ENCODE peak calls at places on chromosomes 1 and 21, in seven cellular contexts. E is ecto neural progenitor cell; D is GM12891; B is NCI-H1105 treated with DMSO at 0.1 percent for 48 hours; G is NCI-H524; I is Daoy; F is activated naive CD8-positive, alpha-beta T cell treated with anti-CD3 and anti-CD28 coated beads for 36 hours. V is an unnamed sample.
A peak's percentile ranks its signal among the peaks of the same experiment; 100 is the strongest.

GRCh38 chr1:175250027-175250426 is 57.5 kb upstream of the KIAA0040 start:
- DNase-seq in E (no peak), D (no peak), B (no peak), G (no peak), I (no peak), F (no peak), V (no peak)

GRCh38 chr1:169106921-169107672 is 607 bp downstream of the ATP1B1 start:
- DNase-seq in E (no peak), D (no peak), B (peak; percentile 39), G (peak; percentile 34), I (peak; percentile 38), F (peak; percentile 25), V (no peak)

GRCh38 chr1:25818569-25818968 is 1.2 kb upstream of the MTFR1L start:
- DNase-seq in E (no peak), D (no peak), B (no peak), G (no peak), I (no peak), F (no peak), V (no peak)

GRCh38 chr1:151309851-151310323 is 17.3 kb downstream of the PI4KB start:
- DNase-seq in E (peak; percentile 82), D (no peak), B (no peak), G (peak; percentile 25), I (peak; percentile 37), F (no peak), V (no peak)

GRCh38 chr1:207335695-207336363 is 14.4 kb downstream of the CD55 start:
- DNase-seq in E (no peak), D (no peak), B (no peak), G (no peak), I (no peak), F (no peak), V (no peak)

GRCh38 chr1:2046225-2046917 is 3.8 kb upstream of the PRKCZ start:
- DNase-seq in E (peak; percentile 83), D (peak; percentile 61), B (peak; percentile 42), G (peak; percentile 59), I (peak; percentile 79), F (peak; percentile 57), V (peak; percentile 8)

GRCh38 chr1:233020441-233020840 is 70.0 kb downstream of the NTPCR start:
- DNase-seq in E (peak; percentile 59), D (no peak), B (no peak), G (no peak), I (no peak), F (no peak), V (no peak)

GRCh38 chr1:107706181-107706580 is 258.8 kb downstream of the VAV3 start:
- DNase-seq in E (no peak), D (no peak), B (no peak), G (peak; percentile 58), I (no peak), F (no peak), V (no peak)

GRCh38 chr1:156664046-156664948 is 12.9 kb downstream of the NES start:
- DNase-seq in E (no peak), D (no peak), B (no peak), G (peak; percentile 69), I (peak; percentile 39), F (no peak), V (no peak)

GRCh38 chr21:28144089-28144488 is 848.6 kb downstream of the LTN1 start:
- DNase-seq in E (no peak), D (no peak), B (no peak), G (no peak), I (no peak), F (no peak), V (no peak)

GRCh38 chr1:153389394-153389793 is 1.5 kb downstream of the S100A8 start:
- DNase-seq in E (peak; percentile 10), D (no peak), B (no peak), G (no peak), I (no peak), F (no peak), V (no peak)

GRCh38 chr1:6267686-6268281 is 6.9 kb upstream of the GPR153 start:
- DNase-seq in E (no peak), D (no peak), B (no peak), G (no peak), I (no peak), F (no peak), V (no peak)

GRCh38 chr1:93827633-93828436 is 51.2 kb downstream of the DNTTIP2 start:
- DNase-seq in E (no peak), D (no peak), B (no peak), G (no peak), I (peak; percentile 48), F (no peak), V (no peak)

GRCh38 chr21:34612557-34612956 is 2.4 kb downstream of the RCAN1 start:
- DNase-seq in E (no peak), D (no peak), B (no peak), G (no peak), I (peak; percentile 23), F (no peak), V (no peak)

GRCh38 chr1:106439475-106439874 is 617.0 kb upstream of the PRMT6 start:
- DNase-seq in E (no peak), D (no peak), B (no peak), G (no peak), I (peak; percentile 11), F (no peak), V (no peak)

GRCh38 chr1:98104285-98104684 is 183.5 kb upstream of the DPYD start:
- DNase-seq in E (no peak), D (no peak), B (no peak), G (peak; percentile 14), I (peak; percentile 27), F (no peak), V (no peak)

GRCh38 chr1:182054698-182055326 is 6.7 kb downstream of the ZNF648 start:
- DNase-seq in E (no peak), D (no peak), B (peak; percentile 52), G (peak; percentile 62), I (peak; percentile 50), F (peak; percentile 26), V (peak; percentile 7)

GRCh38 chr21:39633770-39634181 is 21.0 kb downstream of the B3GALT5 start:
- DNase-seq in E (no peak), D (no peak), B (no peak), G (no peak), I (peak; percentile 91), F (no peak), V (no peak)

GRCh38 chr1:153789478-153790148 is 14.4 kb downstream of the SLC27A3 start:
- DNase-seq in E (no peak), D (no peak), B (no peak), G (no peak), I (no peak), F (no peak), V (no peak)

GRCh38 chr1:179146476-179146875 is 64.6 kb downstream of the TOR3A start:
- DNase-seq in E (no peak), D (no peak), B (no peak), G (peak; percentile 97), I (no peak), F (no peak), V (no peak)

GRCh38 chr1:158818560-158818959 is 12.6 kb upstream of the MNDA start:
- DNase-seq in E (no peak), D (no peak), B (no peak), G (no peak), I (no peak), F (no peak), V (no peak)

GRCh38 chr1:213014642-213015041 is 1.0 kb downstream of the ANGEL2 start:
- DNase-seq in E (no peak), D (no peak), B (no peak), G (peak; percentile 17), I (peak; percentile 10), F (no peak), V (no peak)

GRCh38 chr1:218478336-218478735 is 133.2 kb downstream of the TGFB2 start:
- DNase-seq in E (no peak), D (no peak), B (no peak), G (no peak), I (no peak), F (no peak), V (no peak)

V was measured in NCI-H748 treated with DMSO at 0.1 percent for 48 hours.